ENCODE peak calls at places on chromosome 16, in four cellular contexts. F, E, X and T are unnamed samples.

GRCh38 chr16:21217121-21217520 is 5.7 kb upstream of the ZP2 start:
- DNase-seq in F (no peak), E (no peak), X (no peak), T (no peak)

GRCh38 chr16:51049678-51050378 is 101.2 kb downstream of the SALL1 start:
- DNase-seq in F (no peak), E (no peak), X (no peak), T (no peak)

GRCh38 chr16:68993885-68994284 is 111.6 kb upstream of the HAS3 start:
- DNase-seq in F (no peak), E (peak), X (no peak), T (no peak)

GRCh38 chr16:22191966-22192260 is 14.2 kb upstream of the EEF2K start:
- DNase-seq in F (no peak), E (no peak), X (no peak), T (no peak)

GRCh38 chr16:75080205-75081029 is 36.2 kb downstream of the LDHD start:
- DNase-seq in F (no peak), E (no peak), X (no peak), T (no peak)

GRCh38 chr16:69131749-69132423 is 502 bp downstream of the CHTF8 start:
- DNase-seq in F (peak), E (no peak), X (peak), T (peak)

GRCh38 chr16:69311533-69312388 is 611 bp downstream of the VPS4A start:
- DNase-seq in F (peak), E (no peak), X (no peak), T (no peak)

GRCh38 chr16:49437344-49437743 is 63.7 kb downstream of the C16orf78 start:
- DNase-seq in F (no peak), E (no peak), X (no peak), T (peak)

GRCh38 chr16:81652798-81653505 is 126.1 kb upstream of the PLCG2 start:
- DNase-seq in F (no peak), E (no peak), X (no peak), T (no peak)

GRCh38 chr16:75377971-75378386 is 55.3 kb downstream of the CFDP1 start:
- DNase-seq in F (no peak), E (peak), X (no peak), T (peak)

GRCh38 chr16:68272501-68273209 is 8.3 kb downstream of the SLC7A6 start:
- DNase-seq in F (no peak), E (no peak), X (no peak), T (no peak)

GRCh38 chr16:81627024-81627423 is 152.1 kb upstream of the PLCG2 start:
- DNase-seq in F (no peak), E (no peak), X (no peak), T (no peak)

GRCh38 chr16:84724619-84725307 is 25.0 kb downstream of the USP10 start:
- DNase-seq in F (no peak), E (no peak), X (no peak), T (no peak)

GRCh38 chr16:53014287-53014686 is 38.4 kb downstream of the CHD9NB start:
- DNase-seq in F (no peak), E (no peak), X (no peak), T (no peak)

GRCh38 chr16:50889746-50890145 is 147.9 kb downstream of the CYLD start:
- DNase-seq in F (no peak), E (no peak), X (no peak), T (no peak)

GRCh38 chr16:69938981-69939820 is 11.9 kb upstream of the CLEC18A start:
- DNase-seq in F (no peak), E (no peak), X (no peak), T (no peak)

GRCh38 chr16:67116388-67117311 is 6.9 kb downstream of the PHAF1 start:
- DNase-seq in F (peak), E (no peak), X (no peak), T (peak)

GRCh38 chr16:24626251-24626650 is 86.9 kb downstream of the RBBP6 start:
- DNase-seq in F (no peak), E (no peak), X (no peak), T (no peak)

GRCh38 chr16:17160285-17160854 is 310.4 kb downstream of the XYLT1 start:
- DNase-seq in F (no peak), E (no peak), X (no peak), T (no peak)

GRCh38 chr16:17037499-17037898 is 433.3 kb downstream of the XYLT1 start:
- DNase-seq in F (no peak), E (no peak), X (no peak), T (no peak)

GRCh38 chr16:74635303-74635702 is 28.4 kb upstream of the GLG1 start:
- DNase-seq in F (peak), E (no peak), X (no peak), T (no peak)

GRCh38 chr16:68265078-68265925 is 976 bp downstream of the SLC7A6 start:
- DNase-seq in F (no peak), E (peak), X (peak), T (no peak)

GRCh38 chr16:21184834-21185233 is 26.4 kb downstream of the LDAF1 start:
- DNase-seq in F (no peak), E (no peak), X (no peak), T (no peak)

GRCh38 chr16:11201498-11202259 is 54.3 kb downstream of the SOCS1 start:
- DNase-seq in F (no peak), E (peak), X (no peak), T (peak)

GRCh38 chr16:50103764-50104163 is 38.0 kb downstream of the HEATR3 start:
- DNase-seq in F (no peak), E (no peak), X (no peak), T (no peak)

GRCh38 chr16:68309798-68310197 is 948 bp downstream of the SLC7A6OS start:
- DNase-seq in F (no peak), E (no peak), X (no peak), T (no peak)

GRCh38 chr16:58339452-58339938 is 44.7 kb upstream of the PRSS54 start:
- DNase-seq in F (no peak), E (no peak), X (no peak), T (no peak)

GRCh38 chr16:56558024-56558747 is 6.7 kb upstream of the MT4 start:
- DNase-seq in F (no peak), E (no peak), X (no peak), T (peak)

GRCh38 chr16:28307936-28308335 is 15.6 kb downstream of the SBK1 start:
- DNase-seq in F (peak), E (no peak), X (no peak), T (no peak)

GRCh38 chr16:28310796-28311195 is 18.5 kb downstream of the SBK1 start:
- DNase-seq in F (no peak), E (no peak), X (no peak), T (no peak)

GRCh38 chr16:28308794-28309535 is 16.6 kb downstream of the SBK1 start:
- DNase-seq in F (no peak), E (no peak), X (peak), T (no peak)

GRCh38 chr16:28311413-28311812 is 19.1 kb downstream of the SBK1 start:
- DNase-seq in F (no peak), E (no peak), X (no peak), T (no peak)

DNA sequence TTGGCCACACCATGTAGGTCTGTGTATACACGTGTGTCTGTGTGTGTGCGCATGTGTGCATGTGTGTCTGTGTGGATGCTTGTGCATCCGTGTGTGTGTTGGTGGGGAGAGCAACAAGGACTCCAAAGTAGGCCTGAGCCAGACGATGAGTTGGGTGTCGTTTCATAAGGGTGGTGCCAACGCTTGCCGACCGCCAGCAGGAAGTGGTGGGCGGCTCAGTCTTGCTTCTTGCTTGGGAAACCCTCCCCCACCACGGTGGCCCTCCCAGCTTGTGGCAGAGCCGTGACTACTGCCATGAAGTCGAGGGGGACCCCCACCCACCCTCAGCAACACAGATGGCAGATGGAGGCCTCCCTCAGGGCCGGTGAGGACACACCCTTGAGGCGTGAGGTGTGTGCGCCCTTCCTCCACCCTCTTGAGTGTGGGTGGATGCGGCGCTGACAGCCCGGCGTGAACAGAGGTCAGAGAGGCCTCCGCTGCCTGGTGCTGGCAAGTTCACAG is 17.5 kb downstream of the SBK1 start:
- DNase-seq in F (no peak), E (no peak), X (peak), T (no peak)
- H3K4me3 ChIP-seq in F (no peak), E (no peak), X (no peak), T (no peak)

DNA sequence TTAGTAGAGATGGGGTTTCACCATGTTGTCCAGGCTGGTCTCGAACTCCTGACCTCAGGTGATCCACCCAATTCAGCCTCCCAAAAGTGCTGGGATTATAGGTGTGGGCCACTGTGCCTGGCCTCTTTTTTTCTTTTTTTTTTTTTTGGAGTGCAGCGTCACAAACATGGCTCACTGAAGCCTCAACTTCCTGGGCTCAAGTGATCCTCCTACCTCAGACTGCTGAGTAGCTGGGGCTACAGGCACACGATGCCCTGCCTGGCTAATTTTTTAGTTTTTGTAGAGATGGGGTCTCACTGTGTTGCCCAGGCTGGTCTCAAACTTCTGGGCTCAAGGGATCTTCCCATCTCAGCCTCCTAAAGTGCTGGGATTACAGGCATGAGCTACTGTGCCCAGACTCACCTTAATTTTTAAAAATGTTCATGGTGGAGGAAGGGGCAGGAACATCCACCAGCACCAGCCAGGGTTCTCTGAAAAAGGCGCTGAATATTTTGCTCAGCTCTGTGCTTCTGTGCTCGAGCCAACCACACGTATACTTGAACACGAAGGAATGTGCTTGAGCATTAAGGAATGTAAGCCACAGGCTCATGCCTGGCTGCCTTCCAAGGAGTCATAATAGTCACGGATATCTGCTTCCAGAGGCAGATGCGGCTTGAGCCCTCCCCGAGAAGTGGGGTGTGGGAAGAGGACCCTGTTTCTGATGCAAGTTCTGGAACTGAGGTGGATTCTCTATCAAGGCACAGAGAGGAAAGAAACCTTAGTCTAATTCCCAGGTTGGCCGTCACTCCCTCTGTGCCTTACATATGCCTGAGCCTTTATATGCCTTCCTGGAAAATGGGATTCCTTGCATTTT is 65.5 kb upstream of the CREBBP start:
- DNase-seq in F (no peak), E (peak), X (no peak), T (peak)
- H3K4me3 ChIP-seq in F (no peak), E (no peak), X (no peak), T (no peak)

GRCh38 chr16:86570542-86571196 is 4.0 kb downstream of the FOXC2 start:
- DNase-seq in F (no peak), E (no peak), X (no peak), T (no peak)
- H3K4me3 ChIP-seq in F (no peak), E (peak), X (peak), T (peak)

GRCh38 chr16:89562939-89563338 is 2.5 kb downstream of the RPL13 start:
- DNase-seq in F (no peak), E (no peak), X (no peak), T (no peak)
- H3K4me3 ChIP-seq in F (no peak), E (no peak), X (no peak), T (no peak)

GRCh38 chr16:54397190-54397835 is 110.7 kb upstream of the IRX3 start:
- DNase-seq in F (no peak), E (no peak), X (no peak), T (no peak)
- H3K4me3 ChIP-seq in F (no peak), E (no peak), X (no peak), T (no peak)

DNA sequence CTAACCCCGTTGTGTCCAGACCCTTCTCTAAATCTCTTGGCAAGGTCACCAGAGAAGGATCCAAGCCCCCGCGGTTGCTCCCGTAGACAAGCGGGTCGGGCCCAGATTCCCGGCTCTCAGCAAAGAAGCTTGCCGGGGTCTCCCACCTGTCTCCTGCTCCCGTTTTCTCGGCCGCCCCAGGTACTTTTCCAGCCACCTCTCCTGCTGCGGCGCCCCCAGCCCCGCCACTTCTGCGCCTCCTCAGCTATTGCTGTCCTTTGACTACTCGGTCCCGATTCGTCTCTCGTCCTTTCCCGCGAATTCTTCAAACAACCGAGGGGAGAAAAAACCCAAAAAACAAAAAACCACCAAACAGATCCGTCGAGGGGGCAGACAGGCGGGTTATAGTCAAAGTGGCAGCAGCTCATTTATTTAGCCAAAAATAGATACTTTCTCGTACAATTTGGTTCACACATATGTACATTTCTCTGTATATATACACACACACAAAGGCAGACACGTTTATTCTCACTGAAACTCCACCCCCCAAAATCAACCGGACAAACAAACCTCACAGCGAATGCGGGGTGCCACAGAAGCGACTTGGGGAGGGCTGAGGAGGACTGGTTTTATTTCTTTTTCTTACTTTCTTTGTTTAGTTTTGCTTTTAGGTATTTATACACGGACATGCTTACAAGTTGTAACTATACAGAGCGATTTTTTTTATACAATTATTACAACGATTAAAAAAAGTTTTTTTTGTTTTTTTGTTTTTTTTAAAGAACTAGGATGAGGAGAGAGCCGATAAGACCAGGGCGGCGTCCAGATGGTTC is 3.5 kb downstream of the IRX3 start:
- DNase-seq in F (no peak), E (no peak), X (no peak), T (peak)
- H3K4me3 ChIP-seq in F (no peak), E (no peak), X (peak), T (no peak)

GRCh38 chr16:1535391-1536291 is 2.2 kb downstream of the TMEM204 start:
- DNase-seq in F (no peak), E (no peak), X (no peak), T (peak)
- H3K4me3 ChIP-seq in F (peak), E (peak), X (peak), T (no peak)

GRCh38 chr16:29791845-29792797 is 1.6 kb downstream of the KIF22 start:
- DNase-seq in F (no peak), E (no peak), X (no peak), T (no peak)
- H3K4me3 ChIP-seq in F (no peak), E (peak), X (peak), T (peak)

GRCh38 chr16:30692381-30693074 is 6.4 kb upstream of the SRCAP start:
- DNase-seq in F (no peak), E (no peak), X (no peak), T (no peak)
- H3K4me3 ChIP-seq in F (no peak), E (no peak), X (no peak), T (no peak)

DNA sequence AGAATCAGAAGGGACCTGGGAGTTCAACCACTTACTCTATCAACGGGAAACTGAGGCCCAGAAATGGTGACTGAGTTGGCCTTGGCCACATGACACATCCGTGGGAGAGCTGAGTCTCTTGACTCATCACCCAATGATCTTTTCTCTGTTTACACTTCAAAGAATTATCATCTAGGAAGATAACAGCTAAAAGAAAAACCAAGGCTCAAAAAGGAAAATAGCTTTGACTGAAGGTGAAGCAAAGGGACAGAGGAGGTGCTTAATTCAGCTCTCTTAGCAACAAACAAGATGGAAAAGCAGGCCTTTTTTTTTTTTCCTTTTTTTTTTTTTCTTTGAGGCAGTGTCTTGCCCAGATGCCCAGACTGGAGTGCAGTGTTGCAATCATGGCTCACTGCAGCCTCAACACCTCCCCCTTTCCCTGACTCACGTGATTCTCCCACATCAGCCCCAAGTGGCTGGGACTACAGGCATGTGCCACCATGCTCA is 16.7 kb downstream of the ERCC4 start:
- DNase-seq in F (peak), E (no peak), X (no peak), T (no peak)
- H3K4me3 ChIP-seq in F (peak), E (no peak), X (no peak), T (no peak)